ENCODE peak calls at places on chromosomes 1 and 21, in nine cellular contexts. M is activated gamma-delta T cell, X is HTR-8/SVneo, P is mucosa of gallbladder, K is GM23248, O is IMR-90, U is GM12892, V is ELR, S is tibial artery. Q is an unnamed sample.

GRCh38 chr1:117284408-117285215 is 73.9 kb upstream of the VTCN1 start:
- DNase-seq in S (no peak), M (no peak), K (peak; percentile 71), O (peak; percentile 79), U (no peak), V (peak; percentile 72), P (peak; percentile 20), X (peak; percentile 44), Q (no peak)

GRCh38 chr1:54114955-54115354 is 37.8 kb downstream of the CDCP2 start:
- DNase-seq in S (no peak), U (no peak), O (no peak), V (no peak), K (no peak), M (no peak), X (no peak), P (no peak), Q (no peak)

GRCh38 chr21:34956416-34957316 is 92.4 kb downstream of the RUNX1 start:
- DNase-seq in K (no peak), V (no peak), X (no peak), S (no peak), P (no peak), U (no peak), O (no peak), M (no peak), Q (no peak)

GRCh38 chr1:35923841-35924240 is 7.1 kb upstream of the AGO3 start:
- DNase-seq in P (no peak), M (no peak), U (no peak), X (no peak), O (no peak), V (no peak), S (no peak), K (no peak), Q (no peak)

GRCh38 chr21:39434950-39435349 is 10.6 kb downstream of the LCA5L start:
- DNase-seq in S (no peak), K (peak; percentile 57), V (peak; percentile 33), O (peak; percentile 33), P (no peak), U (no peak), M (no peak), X (no peak), Q (no peak)

GRCh38 chr1:198121058-198121829 is 35.6 kb upstream of the NEK7 start:
- DNase-seq in M (no peak), X (peak; percentile 62), P (no peak), K (peak; percentile 88), S (no peak), U (no peak), V (peak; percentile 87), O (peak; percentile 92), Q (no peak)

GRCh38 chr1:92993581-92993980 is 32.3 kb upstream of the DIPK1A start:
- DNase-seq in M (no peak), O (no peak), V (no peak), U (no peak), S (no peak), K (no peak), P (no peak), X (no peak), Q (no peak)

GRCh38 chr21:42012763-42013329 is 2.7 kb upstream of the ZBTB21 start:
- DNase-seq in X (no peak), V (no peak), K (no peak), M (no peak), P (no peak), U (no peak), S (no peak), O (no peak), Q (peak; percentile 15)

GRCh38 chr1:70978623-70979022 is 69.0 kb downstream of the PTGER3 start:
- DNase-seq in U (no peak), P (no peak), O (no peak), V (no peak), M (no peak), K (peak; percentile 4), X (no peak), S (no peak), Q (no peak)

Q was measured in osteoblast.